ENCODE peak calls at places on chromosomes 4 and X, in four cellular contexts. One of them, this sample, is unnamed.

GRCh38 chr4:153729901-153730300 is 29.9 kb downstream of the RNF175 start:
- DNase-seq in kidney: no peak
- DNase-seq in left ventricle myocardium inferior: no peak
- DNase-seq in HCT116: no peak
- DNase-seq in this sample: no peak

GRCh38 chr4:74133786-74134499 is 24.0 kb upstream of the MTHFD2L start:
- DNase-seq in kidney: peak
- DNase-seq in left ventricle myocardium inferior: peak
- DNase-seq in HCT116: peak
- DNase-seq in this sample: peak

GRCh38 chrX:69493766-69494165 is 10.4 kb upstream of the NALF2 start:
- DNase-seq in kidney: no peak
- DNase-seq in left ventricle myocardium inferior: no peak
- DNase-seq in HCT116: no peak
- DNase-seq in this sample: no peak

GRCh38 chrX:133229361-133229760 is 11.2 kb upstream of the TFDP3 start:
- DNase-seq in kidney: no peak
- DNase-seq in left ventricle myocardium inferior: no peak
- DNase-seq in HCT116: peak
- DNase-seq in this sample: no peak

GRCh38 chrX:48472225-48472624 is 2.2 kb upstream of the SLC38A5 start:
- DNase-seq in kidney: peak
- DNase-seq in left ventricle myocardium inferior: no peak
- DNase-seq in HCT116: no peak
- DNase-seq in this sample: no peak

GRCh38 chr4:119068529-119068962 is 67.1 kb upstream of the MYOZ2 start:
- DNase-seq in kidney: no peak
- DNase-seq in left ventricle myocardium inferior: no peak
- DNase-seq in HCT116: no peak
- DNase-seq in this sample: no peak

GRCh38 chr4:81426770-81427604 is 44.7 kb downstream of the RASGEF1B start:
- DNase-seq in kidney: no peak
- DNase-seq in left ventricle myocardium inferior: no peak
- DNase-seq in HCT116: no peak
- DNase-seq in this sample: no peak

GRCh38 chr4:117941611-117942010 is 92.7 kb upstream of the NDST3 start:
- DNase-seq in kidney: peak
- DNase-seq in left ventricle myocardium inferior: no peak
- DNase-seq in HCT116: no peak
- DNase-seq in this sample: no peak

GRCh38 chrX:129961180-129962083 is 21.0 kb upstream of the BCORL1 start:
- DNase-seq in kidney: peak
- DNase-seq in left ventricle myocardium inferior: peak
- DNase-seq in HCT116: peak
- DNase-seq in this sample: peak

GRCh38 chr4:30867427-30867826 is 147.3 kb downstream of the PCDH7 start:
- DNase-seq in kidney: no peak
- DNase-seq in left ventricle myocardium inferior: no peak
- DNase-seq in HCT116: no peak
- DNase-seq in this sample: no peak

GRCh38 chr4:30868257-30868656 is 148.1 kb downstream of the PCDH7 start:
- DNase-seq in kidney: no peak
- DNase-seq in left ventricle myocardium inferior: no peak
- DNase-seq in HCT116: no peak
- DNase-seq in this sample: no peak

GRCh38 chr4:30865676-30866075 is 145.5 kb downstream of the PCDH7 start:
- DNase-seq in kidney: no peak
- DNase-seq in left ventricle myocardium inferior: no peak
- DNase-seq in HCT116: no peak
- DNase-seq in this sample: no peak

GRCh38 chr4:30866907-30867306 is 146.7 kb downstream of the PCDH7 start:
- DNase-seq in kidney: no peak
- DNase-seq in left ventricle myocardium inferior: no peak
- DNase-seq in HCT116: no peak
- DNase-seq in this sample: no peak

GRCh38 chr4:30866444-30866843 is 146.3 kb downstream of the PCDH7 start:
- DNase-seq in kidney: no peak
- DNase-seq in left ventricle myocardium inferior: no peak
- DNase-seq in HCT116: no peak
- DNase-seq in this sample: no peak
- H3K27ac ChIP-seq in kidney: no peak
- H3K27ac ChIP-seq in left ventricle myocardium inferior: no peak
- H3K27ac ChIP-seq in HCT116: peak
- H3K27ac ChIP-seq in this sample: no peak

GRCh38 chr4:6416518-6417286 is 55.7 kb downstream of the PPP2R2C start:
- DNase-seq in kidney: peak
- DNase-seq in left ventricle myocardium inferior: no peak
- DNase-seq in HCT116: no peak
- DNase-seq in this sample: peak
- H3K4me3 ChIP-seq in kidney: no peak
- H3K4me3 ChIP-seq in left ventricle myocardium inferior: no peak
- H3K4me3 ChIP-seq in HCT116: no peak
- H3K4me3 ChIP-seq in this sample: no peak

DNA sequence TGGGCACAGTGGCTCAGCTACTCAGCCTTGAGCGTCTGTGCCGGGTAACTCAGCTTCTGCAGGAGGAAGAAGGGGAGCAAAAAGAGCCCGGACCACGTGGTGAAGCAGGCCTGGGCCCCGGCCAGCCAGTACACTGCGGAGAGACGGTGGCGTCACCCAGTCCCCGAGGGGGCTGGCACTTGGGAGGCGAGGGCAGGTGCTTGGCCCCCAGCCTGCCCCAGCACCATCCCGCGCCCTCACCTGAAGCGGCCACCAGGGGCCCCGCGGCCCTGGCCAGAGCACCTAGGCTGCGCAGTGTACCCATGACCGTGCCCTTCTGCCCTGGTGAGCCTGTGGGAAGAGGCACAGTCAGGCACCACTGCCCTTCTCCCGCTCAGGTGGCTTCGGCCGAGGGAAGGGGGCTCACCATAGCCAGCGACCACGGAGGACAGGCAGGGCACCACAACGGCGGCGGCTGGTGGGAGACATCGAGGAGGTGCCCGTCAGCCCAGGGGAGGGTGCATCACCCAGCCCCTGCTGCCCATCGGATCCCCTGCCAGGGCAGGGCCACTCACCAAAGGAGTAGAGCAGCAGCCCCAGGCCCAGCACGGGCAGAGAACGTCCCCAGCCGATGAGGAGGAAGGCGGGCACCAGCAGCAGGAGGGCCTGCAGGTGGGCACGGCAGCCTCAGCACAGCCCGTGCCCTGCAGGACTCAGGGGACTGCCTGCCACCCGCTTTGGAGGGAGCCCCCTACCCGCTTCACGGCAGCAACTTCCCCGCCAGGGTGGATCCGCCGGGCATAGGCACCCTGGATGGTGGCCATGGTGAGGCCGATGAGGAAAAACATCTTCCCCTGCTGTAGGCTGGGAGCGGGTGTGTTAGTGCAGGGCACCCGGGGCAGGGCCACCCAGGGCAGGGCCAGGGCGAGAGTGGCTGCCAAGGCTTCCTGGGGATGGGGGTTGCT is 32.1 kb downstream of the NOP14 start:
- DNase-seq in kidney: peak
- DNase-seq in left ventricle myocardium inferior: peak
- DNase-seq in HCT116: no peak
- DNase-seq in this sample: peak
- H3K27ac ChIP-seq in kidney: peak
- H3K27ac ChIP-seq in left ventricle myocardium inferior: peak
- H3K27ac ChIP-seq in HCT116: no peak
- H3K27ac ChIP-seq in this sample: peak

GRCh38 chrX:75786290-75786689 is 1.2 kb upstream of the MAGEE2 start:
- DNase-seq in kidney: no peak
- DNase-seq in left ventricle myocardium inferior: no peak
- DNase-seq in HCT116: no peak
- DNase-seq in this sample: no peak

GRCh38 chrX:75781618-75782017 is 3.4 kb downstream of the MAGEE2 start:
- DNase-seq in kidney: peak
- DNase-seq in left ventricle myocardium inferior: peak
- DNase-seq in HCT116: no peak
- DNase-seq in this sample: no peak

GRCh38 chrX:75784689-75785491 is at the start of gene MAGEE2:
- DNase-seq in kidney: peak
- DNase-seq in left ventricle myocardium inferior: peak
- DNase-seq in HCT116: no peak
- DNase-seq in this sample: no peak
- H3K4me3 ChIP-seq in kidney: peak
- H3K4me3 ChIP-seq in left ventricle myocardium inferior: peak
- H3K4me3 ChIP-seq in HCT116: no peak
- H3K4me3 ChIP-seq in this sample: peak

GRCh38 chr4:109412805-109413204 is 20.8 kb upstream of the SEC24B start:
- DNase-seq in kidney: no peak
- DNase-seq in left ventricle myocardium inferior: no peak
- DNase-seq in HCT116: no peak
- DNase-seq in this sample: no peak

GRCh38 chr4:109411964-109412363 is 21.7 kb upstream of the SEC24B start:
- DNase-seq in kidney: no peak
- DNase-seq in left ventricle myocardium inferior: peak
- DNase-seq in HCT116: no peak
- DNase-seq in this sample: no peak

GRCh38 chr4:109410776-109411175 is 22.8 kb upstream of the SEC24B start:
- DNase-seq in kidney: no peak
- DNase-seq in left ventricle myocardium inferior: no peak
- DNase-seq in HCT116: peak
- DNase-seq in this sample: no peak

GRCh38 chr4:109408711-109409110 is 24.9 kb upstream of the SEC24B start:
- DNase-seq in kidney: no peak
- DNase-seq in left ventricle myocardium inferior: no peak
- DNase-seq in HCT116: no peak
- DNase-seq in this sample: no peak

GRCh38 chr4:109410226-109410625 is 23.4 kb upstream of the SEC24B start:
- DNase-seq in kidney: no peak
- DNase-seq in left ventricle myocardium inferior: no peak
- DNase-seq in HCT116: no peak
- DNase-seq in this sample: no peak
- H3K27ac ChIP-seq in kidney: no peak
- H3K27ac ChIP-seq in left ventricle myocardium inferior: no peak
- H3K27ac ChIP-seq in HCT116: no peak
- H3K27ac ChIP-seq in this sample: no peak

DNA sequence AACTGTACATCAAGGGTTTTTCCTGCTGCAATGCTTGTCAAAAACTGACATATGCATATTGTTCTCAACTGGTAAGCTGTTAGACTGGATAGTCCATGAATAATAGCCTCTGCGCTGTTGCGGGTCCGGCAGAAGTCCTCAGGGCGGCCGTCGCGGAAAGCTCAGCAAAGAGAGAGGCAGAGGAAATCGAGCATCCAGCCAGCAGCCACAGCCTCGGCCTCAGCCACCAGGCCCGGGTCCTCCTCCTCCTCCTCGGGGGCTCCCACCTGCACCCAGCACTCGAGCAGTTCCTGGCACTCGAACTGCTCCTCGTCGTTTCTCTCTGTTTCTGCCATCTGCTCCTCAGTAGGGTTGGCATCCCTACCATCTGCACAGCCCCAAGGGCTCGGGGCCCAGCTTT is 53.7 kb downstream of the UPRT start:
- DNase-seq in kidney: no peak
- DNase-seq in left ventricle myocardium inferior: no peak
- DNase-seq in HCT116: no peak
- DNase-seq in this sample: no peak
- H3K4me3 ChIP-seq in kidney: no peak
- H3K4me3 ChIP-seq in left ventricle myocardium inferior: no peak
- H3K4me3 ChIP-seq in HCT116: no peak
- H3K4me3 ChIP-seq in this sample: no peak

DNA sequence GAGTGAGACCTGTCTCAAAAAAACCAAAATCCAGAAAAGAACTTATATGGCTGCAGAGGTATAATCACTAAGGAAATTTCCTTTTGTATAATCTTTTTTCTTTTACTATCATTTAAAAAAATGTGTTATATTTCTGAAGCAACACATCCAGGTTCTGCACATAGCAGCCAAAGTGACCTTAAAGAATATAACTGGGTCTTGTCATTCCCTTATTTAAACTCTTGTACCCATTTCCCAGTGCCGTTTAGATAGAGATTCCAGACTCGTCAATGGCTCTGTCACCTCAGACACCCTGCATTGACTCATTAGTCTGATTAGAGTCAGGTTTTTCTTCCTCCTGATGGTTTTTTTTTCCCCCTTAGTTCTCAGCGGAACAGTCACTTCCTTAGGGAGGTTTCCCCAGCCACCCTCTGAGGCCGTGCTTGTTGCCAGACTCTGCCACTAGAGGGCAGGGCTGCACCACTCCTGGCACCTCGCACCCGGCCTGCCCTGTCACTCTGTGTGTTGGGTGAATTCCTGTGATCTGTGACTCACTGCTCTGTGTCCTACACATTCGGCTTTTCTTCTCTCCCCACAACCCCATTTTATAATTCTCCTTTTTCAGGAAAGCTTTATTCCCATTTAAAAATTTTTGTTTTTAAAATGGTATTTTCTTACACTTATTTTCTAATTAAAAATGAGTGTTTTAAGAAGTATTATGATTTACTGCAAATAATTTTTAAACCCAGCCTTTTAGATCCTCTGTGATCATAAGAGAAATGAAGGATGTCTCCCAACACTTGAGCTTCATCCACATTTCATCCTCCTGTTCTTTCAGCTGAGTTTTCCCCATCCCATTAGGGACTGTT is 32.1 kb downstream of the HTT start:
- DNase-seq in kidney: peak
- DNase-seq in left ventricle myocardium inferior: peak
- DNase-seq in HCT116: peak
- DNase-seq in this sample: peak
- H3K27ac ChIP-seq in kidney: no peak
- H3K27ac ChIP-seq in left ventricle myocardium inferior: peak
- H3K27ac ChIP-seq in HCT116: no peak
- H3K27ac ChIP-seq in this sample: peak

GRCh38 chr4:96312049-96312685 is 472.3 kb downstream of the PDHA2 start:
- DNase-seq in kidney: no peak
- DNase-seq in left ventricle myocardium inferior: no peak
- DNase-seq in HCT116: no peak
- DNase-seq in this sample: no peak
- H3K4me3 ChIP-seq in kidney: peak
- H3K4me3 ChIP-seq in left ventricle myocardium inferior: peak
- H3K4me3 ChIP-seq in HCT116: no peak
- H3K4me3 ChIP-seq in this sample: no peak

GRCh38 chr4:69057620-69058409 is 38.5 kb upstream of the UGT2B7 start:
- DNase-seq in kidney: no peak
- DNase-seq in left ventricle myocardium inferior: no peak
- DNase-seq in HCT116: no peak
- DNase-seq in this sample: no peak
- H3K27ac ChIP-seq in kidney: peak
- H3K27ac ChIP-seq in left ventricle myocardium inferior: no peak
- H3K27ac ChIP-seq in HCT116: no peak
- H3K27ac ChIP-seq in this sample: no peak

This sample was measured in upper lobe of right lung.